ENCODE peak calls at places on chromosomes 6 and 20, in eight cellular contexts. Y is left colon; I is iPS-NIHi11; U is NCI-H1105 treated with DMSO at 0.1 percent for 48 hours; K is uterus; E is NCI-H2081; S is hypothalamus; J is CD4-positive, alpha-beta T cell. L is an unnamed sample.

GRCh38 chr6:17601389-17601703 is 1.2 kb downstream of the FAM8A1 start:
- DNase-seq in Y (no peak), I (no peak), U (no peak), K (no peak), E (no peak), S (no peak), J (no peak), L (no peak)

GRCh38 chr6:36627141-36627540 is 33.0 kb downstream of the SRSF3 start:
- DNase-seq in Y (peak; percentile 23), I (no peak), U (no peak), K (peak; percentile 16), E (no peak), S (no peak), J (no peak), L (no peak)

GRCh38 chr6:121187833-121188200 is 146.5 kb downstream of the TBC1D32 start:
- DNase-seq in Y (no peak), I (peak; percentile 15), U (no peak), K (no peak), E (no peak), S (no peak), J (no peak), L (no peak)

GRCh38 chr6:61842005-61842404 is 444.0 kb downstream of the KHDRBS2 start:
- DNase-seq in Y (no peak), I (peak; percentile 8), U (no peak), K (no peak), E (peak; percentile 48), S (no peak), J (no peak), L (no peak)

GRCh38 chr20:33261465-33261864 is 21.5 kb upstream of the BPIFB1 start:
- DNase-seq in Y (no peak), I (no peak), U (no peak), K (no peak), E (no peak), S (no peak), J (no peak), L (no peak)

GRCh38 chr6:24183584-24183983 is 57.6 kb downstream of the NRSN1 start:
- DNase-seq in Y (no peak), I (no peak), U (no peak), K (no peak), E (no peak), S (no peak), J (no peak), L (peak; percentile 6)

GRCh38 chr20:23419995-23420901 is 1.0 kb downstream of the NAPB start:
- DNase-seq in Y (peak; percentile 45), I (peak; percentile 45), U (peak; percentile 39), K (peak; percentile 35), E (peak; percentile 70), S (peak; percentile 23), J (peak; percentile 13), L (no peak)

GRCh38 chr6:168193816-168194701 is 115.0 kb upstream of the FRMD1 start:
- DNase-seq in Y (no peak), I (peak; percentile 81), U (no peak), K (peak; percentile 12), E (no peak), S (no peak), J (no peak), L (no peak)

GRCh38 chr20:49690899-49691620 is 22.6 kb downstream of the B4GALT5 start:
- DNase-seq in Y (no peak), I (no peak), U (no peak), K (no peak), E (no peak), S (no peak), J (no peak), L (no peak)

GRCh38 chr6:132161283-132161682 is 210.1 kb upstream of the CCN2 start:
- DNase-seq in Y (no peak), I (peak; percentile 20), U (peak; percentile 11), K (no peak), E (peak; percentile 1), S (no peak), J (no peak), L (peak; percentile 6)

GRCh38 chr20:19723834-19724430 is 34.1 kb upstream of the RIN2 start:
- DNase-seq in Y (no peak), I (no peak), U (no peak), K (no peak), E (no peak), S (no peak), J (no peak), L (no peak)

GRCh38 chr20:51284161-51284560 is 258.4 kb downstream of the NFATC2 start:
- DNase-seq in Y (no peak), I (no peak), U (no peak), K (no peak), E (no peak), S (no peak), J (no peak), L (no peak)

GRCh38 chr6:89439014-89439413 is 6.1 kb downstream of the ANKRD6 start:
- DNase-seq in Y (no peak), I (no peak), U (no peak), K (no peak), E (no peak), S (no peak), J (no peak), L (no peak)

GRCh38 chr20:47222728-47223127 is 133.8 kb downstream of the ZMYND8 start:
- DNase-seq in Y (no peak), I (no peak), U (no peak), K (no peak), E (no peak), S (no peak), J (no peak), L (no peak)

GRCh38 chr6:74343804-74344203 is 647.8 kb downstream of the CD109 start:
- DNase-seq in Y (no peak), I (no peak), U (no peak), K (no peak), E (no peak), S (no peak), J (no peak), L (no peak)

GRCh38 chr20:33524261-33524660 is 34.4 kb downstream of the CBFA2T2 start:
- DNase-seq in Y (no peak), I (no peak), U (no peak), K (no peak), E (no peak), S (no peak), J (no peak), L (no peak)

GRCh38 chr6:11766056-11766455 is 12.5 kb downstream of the ADTRP start:
- DNase-seq in Y (no peak), I (no peak), U (no peak), K (no peak), E (no peak), S (no peak), J (no peak), L (no peak)

GRCh38 chr6:14066782-14067406 is 50.7 kb upstream of the CD83 start:
- DNase-seq in Y (no peak), I (peak; percentile 78), U (peak; percentile 86), K (no peak), E (peak; percentile 72), S (no peak), J (no peak), L (peak; percentile 44)

GRCh38 chr6:91029211-91029610 is 442.3 kb upstream of the MAP3K7 start:
- DNase-seq in Y (no peak), I (no peak), U (peak; percentile 86), K (no peak), E (peak; percentile 31), S (no peak), J (no peak), L (no peak)

GRCh38 chr6:168397011-168397410 is 44.0 kb upstream of the SMOC2 start:
- DNase-seq in Y (no peak), I (no peak), U (no peak), K (no peak), E (no peak), S (no peak), J (no peak), L (no peak)

GRCh38 chr6:333379-334002 is 41.2 kb downstream of the DUSP22 start:
- DNase-seq in Y (no peak), I (no peak), U (no peak), K (no peak), E (no peak), S (no peak), J (no peak), L (no peak)

GRCh38 chr6:11460837-11461661 is 76.5 kb upstream of the TMEM170B start:
- DNase-seq in Y (no peak), I (no peak), U (no peak), K (no peak), E (no peak), S (no peak), J (no peak), L (no peak)

GRCh38 chr6:34391023-34391485 is 1.4 kb downstream of the NUDT3 start:
- DNase-seq in Y (peak; percentile 36), I (no peak), U (peak; percentile 20), K (peak; percentile 25), E (peak; percentile 55), S (no peak), J (no peak), L (no peak)

GRCh38 chr20:11522359-11522758 is 395.3 kb upstream of the BTBD3 start:
- DNase-seq in Y (no peak), I (no peak), U (no peak), K (no peak), E (no peak), S (no peak), J (no peak), L (no peak)

GRCh38 chr6:28838289-28838633 is 85.5 kb downstream of the TRIM27 start:
- DNase-seq in Y (peak; percentile 28), I (no peak), U (peak; percentile 88), K (peak; percentile 69), E (peak; percentile 69), S (peak; percentile 47), J (peak; percentile 62), L (no peak)

GRCh38 chr6:105714846-105715245 is 312.0 kb upstream of the PREP start:
- DNase-seq in Y (no peak), I (no peak), U (no peak), K (no peak), E (no peak), S (no peak), J (no peak), L (no peak)